ENCODE peak calls at places on chromosomes 5 and 9, in four cellular contexts. J is SK-N-SH, A is HepG2, Y is HCT116. W is an unnamed sample.

GRCh38 chr9:136596630-136597031 is 50.8 kb upstream of the NOTCH1 start:
- DNase-seq in A (peak; percentile 18), J (no peak), Y (no peak), W (no peak)

GRCh38 chr9:129436751-129437625 is 183.9 kb downstream of the C9orf50 start:
- DNase-seq in A (no peak), Y (no peak), J (peak; percentile 88), W (peak; percentile 70)

GRCh38 chr5:39584921-39585320 is 160.1 kb upstream of the DAB2 start:
- DNase-seq in J (no peak), Y (no peak), A (no peak), W (no peak)

GRCh38 chr9:14419302-14419937 is 105.5 kb upstream of the NFIB start:
- DNase-seq in A (no peak), J (no peak), Y (no peak), W (no peak)

GRCh38 chr9:135960328-135961276 is 571 bp downstream of the UBAC1 start:
- DNase-seq in Y (no peak), J (peak; percentile 80), A (no peak), W (peak; percentile 69)

GRCh38 chr5:42995152-42995751 is 44.9 kb downstream of the ANXA2R start:
- DNase-seq in J (no peak), A (no peak), Y (no peak), W (no peak)

GRCh38 chr9:107054146-107054545 is 191.2 kb downstream of the ZNF462 start:
- DNase-seq in J (no peak), A (no peak), Y (no peak), W (no peak)

GRCh38 chr9:77003366-77003765 is 16.1 kb upstream of the FOXB2 start:
- DNase-seq in J (no peak), Y (no peak), A (no peak), W (no peak)

GRCh38 chr5:137328418-137328937 is 170.6 kb downstream of the SPOCK1 start:
- DNase-seq in J (no peak), A (no peak), Y (no peak), W (no peak)

GRCh38 chr9:87713278-87713989 is 12.5 kb upstream of the CTSL start:
- DNase-seq in Y (peak; percentile 76), J (no peak), A (peak; percentile 62), W (peak; percentile 89)

GRCh38 chr5:32474201-32474854 is 29.8 kb upstream of the ZFR start:
- DNase-seq in Y (no peak), J (no peak), A (no peak), W (no peak)

GRCh38 chr5:119179857-119180641 is 109.2 kb downstream of the DMXL1 start:
- DNase-seq in Y (no peak), J (no peak), A (no peak), W (peak; percentile 29)
- TF ChIP-seq ELF1 in Y (no peak), J (no peak), A (no peak), W (no peak)

GRCh38 chr9:110183208-110184145 is 24.5 kb downstream of the C9orf152 start:
- DNase-seq in A (peak; percentile 78), Y (peak; percentile 68), J (peak; percentile 67), W (peak; percentile 66)
- TF ChIP-seq YY1 in A (no peak), Y (no peak), J (no peak), W (no peak)

DNA sequence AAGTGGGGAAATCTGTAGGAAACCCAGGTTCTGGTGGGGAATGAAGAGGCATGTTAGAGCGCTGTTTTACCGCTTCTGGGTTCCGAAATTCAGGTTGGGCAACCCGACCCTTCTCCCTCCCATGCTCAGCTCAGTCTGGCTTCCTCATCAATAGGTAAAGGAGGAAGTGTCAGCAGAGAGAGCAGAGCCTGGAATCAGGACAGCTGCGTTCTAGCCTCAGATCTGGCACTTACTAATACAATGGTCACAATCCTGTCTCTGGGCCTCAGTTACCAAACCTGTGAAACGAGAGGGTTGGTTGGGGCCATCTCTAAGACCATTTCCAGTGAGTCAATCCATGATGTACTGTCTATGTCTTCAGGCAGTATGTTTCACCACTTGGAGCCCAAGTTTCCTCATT is 16.2 kb upstream of the TNIP1 start:
- DNase-seq in J (no peak), A (no peak), Y (no peak), W (no peak)
- TF ChIP-seq ELF1 in J (no peak), A (no peak), Y (no peak), W (no peak)

GRCh38 chr5:152723482-152723881 is 318.4 kb upstream of the NMUR2 start:
- DNase-seq in Y (no peak), J (no peak), A (no peak), W (no peak)
- TF ChIP-seq YY1 in Y (no peak), J (no peak), A (no peak), W (no peak)

W was measured in K562.